ENCODE peak calls at places on chromosomes 5 and 9, in nine cellular contexts. D is MM.1S, U is small intestine, B is HCT116, O is breast epithelium, I is astrocyte, Y is ovary, N is cardiac muscle cell, A is H9. V is an unnamed sample. For H3K4me1, the result is how much of the 10 kb centered on the place peaks cover.

GRCh38 chr5:32222723-32223470 is 48.8 kb upstream of the GOLPH3 start:
- DNase-seq in I (no peak), Y (no peak), D (no peak), B (no peak), N (no peak), A (no peak), O (no peak), U (no peak), V (no peak)

GRCh38 chr9:137302176-137303030 is at the start of gene NRARP:
- DNase-seq in N (peak), A (peak), U (peak), B (peak), I (peak), O (peak), D (peak), Y (peak), V (peak)

GRCh38 chr5:43730832-43731342 is 127.9 kb downstream of the NNT start:
- DNase-seq in O (no peak), I (no peak), N (peak), U (no peak), D (no peak), A (no peak), B (no peak), Y (no peak), V (no peak)

GRCh38 chr9:99762470-99762869 is 59.2 kb upstream of the NR4A3 start:
- DNase-seq in U (no peak), O (no peak), N (no peak), A (no peak), Y (no peak), B (no peak), D (peak), I (no peak), V (no peak)

GRCh38 chr9:130421802-130422276 is 22.9 kb upstream of the ASS1 start:
- DNase-seq in B (no peak), I (peak), U (no peak), N (peak), D (no peak), O (no peak), Y (no peak), A (peak), V (no peak)

GRCh38 chr9:72313507-72313906 is 51.5 kb downstream of the ZFAND5 start:
- DNase-seq in N (no peak), I (no peak), U (peak), D (no peak), Y (no peak), B (no peak), O (no peak), A (no peak), V (no peak)

GRCh38 chr5:141084487-141084989 is 9.9 kb upstream of the PCDHB2 start:
- DNase-seq in D (peak), B (no peak), Y (peak), O (peak), A (peak), I (peak), U (no peak), N (peak), V (no peak)

GRCh38 chr5:161189452-161189851 is 337.4 kb upstream of the ATP10B start:
- DNase-seq in D (no peak), A (peak), B (no peak), U (no peak), I (no peak), N (no peak), Y (no peak), O (no peak), V (no peak)

GRCh38 chr5:138148811-138149210 is 9.6 kb upstream of the NME5 start:
- DNase-seq in O (no peak), D (no peak), A (no peak), I (peak), Y (no peak), U (peak), B (peak), N (peak), V (no peak)

GRCh38 chr5:50966986-50967385 is 300.5 kb downstream of the PARP8 start:
- DNase-seq in Y (no peak), A (no peak), B (no peak), I (no peak), D (no peak), O (no peak), U (peak), N (no peak), V (no peak)

GRCh38 chr5:170451764-170452365 is 52.0 kb upstream of the KCNIP1 start:
- DNase-seq in B (no peak), N (peak), Y (no peak), D (no peak), A (no peak), I (peak), U (no peak), O (no peak), V (no peak)

GRCh38 chr5:124528838-124529237 is 217.6 kb downstream of the ZNF608 start:
- DNase-seq in Y (no peak), B (no peak), A (no peak), D (no peak), O (no peak), I (peak), N (peak), U (no peak), V (no peak)

GRCh38 chr5:151094861-151095260 is 14.0 kb upstream of the TNIP1 start:
- DNase-seq in N (peak), B (no peak), I (no peak), O (no peak), U (peak), D (no peak), A (no peak), Y (no peak), V (peak)
- H3K27ac ChIP-seq in N (peak), B (no peak), I (peak), O (peak), U (peak), D (peak), A (no peak), Y (no peak), V (peak)

DNA sequence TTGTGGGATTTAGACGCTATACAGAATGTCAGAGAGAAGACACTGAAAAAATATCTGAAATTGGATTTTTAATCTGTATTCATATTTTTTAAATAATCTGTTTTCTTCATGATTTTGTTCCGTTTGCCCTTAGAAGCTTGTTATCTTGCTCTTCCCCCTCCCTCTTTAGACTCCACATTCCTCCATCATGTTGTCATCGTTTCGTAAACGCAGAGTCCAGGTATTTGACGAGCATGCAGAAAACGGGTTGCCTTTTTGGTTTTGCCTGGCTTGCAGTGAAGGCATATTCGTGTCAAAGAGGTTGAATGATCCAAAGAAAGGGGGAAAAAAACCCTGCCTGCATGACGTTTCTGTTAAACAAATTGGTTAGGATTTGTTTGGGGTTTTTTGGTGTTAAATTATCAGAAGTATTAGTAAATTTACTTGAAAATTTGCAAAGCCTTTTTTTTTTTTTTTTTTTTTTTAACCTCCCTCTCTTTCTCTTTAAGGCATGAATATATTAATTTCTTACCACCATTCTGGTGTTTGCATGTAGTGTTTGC is 2.9 kb downstream of the SPTAN1 start:
- DNase-seq in N (peak), I (peak), B (peak), A (peak), O (no peak), D (no peak), Y (no peak), U (peak), V (no peak)
- H3K4me1 ChIP-seq in N (under half), I (half or more), B (half or more), A (under half), O (under half), D (under half), Y (under half), U (under half), V (half or more)

DNA sequence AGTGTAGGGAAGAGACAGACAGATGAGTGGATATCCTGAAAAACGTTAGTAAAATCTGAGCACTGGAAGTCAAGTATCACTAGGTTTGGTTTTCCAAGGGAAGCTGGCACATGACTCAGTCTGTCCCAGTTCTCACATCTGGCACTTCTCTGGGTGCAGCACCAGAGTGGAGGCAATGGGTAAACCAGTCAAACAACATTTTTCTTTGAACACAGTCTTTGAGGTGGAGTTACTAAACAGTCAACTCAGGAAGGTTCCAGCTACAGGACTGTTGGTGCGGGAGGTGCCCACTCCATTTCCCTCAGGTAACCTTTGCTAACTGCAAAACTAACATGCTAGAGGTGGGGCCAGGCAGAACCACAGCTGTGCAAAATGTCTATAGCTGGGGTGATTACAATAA is 301.4 kb upstream of the RFX3 start:
- DNase-seq in O (peak), I (no peak), D (no peak), Y (no peak), U (peak), B (peak), N (no peak), A (no peak), V (no peak)
- H3K27ac ChIP-seq in O (peak), I (no peak), D (no peak), Y (no peak), U (no peak), B (no peak), N (no peak), A (no peak), V (no peak)

DNA sequence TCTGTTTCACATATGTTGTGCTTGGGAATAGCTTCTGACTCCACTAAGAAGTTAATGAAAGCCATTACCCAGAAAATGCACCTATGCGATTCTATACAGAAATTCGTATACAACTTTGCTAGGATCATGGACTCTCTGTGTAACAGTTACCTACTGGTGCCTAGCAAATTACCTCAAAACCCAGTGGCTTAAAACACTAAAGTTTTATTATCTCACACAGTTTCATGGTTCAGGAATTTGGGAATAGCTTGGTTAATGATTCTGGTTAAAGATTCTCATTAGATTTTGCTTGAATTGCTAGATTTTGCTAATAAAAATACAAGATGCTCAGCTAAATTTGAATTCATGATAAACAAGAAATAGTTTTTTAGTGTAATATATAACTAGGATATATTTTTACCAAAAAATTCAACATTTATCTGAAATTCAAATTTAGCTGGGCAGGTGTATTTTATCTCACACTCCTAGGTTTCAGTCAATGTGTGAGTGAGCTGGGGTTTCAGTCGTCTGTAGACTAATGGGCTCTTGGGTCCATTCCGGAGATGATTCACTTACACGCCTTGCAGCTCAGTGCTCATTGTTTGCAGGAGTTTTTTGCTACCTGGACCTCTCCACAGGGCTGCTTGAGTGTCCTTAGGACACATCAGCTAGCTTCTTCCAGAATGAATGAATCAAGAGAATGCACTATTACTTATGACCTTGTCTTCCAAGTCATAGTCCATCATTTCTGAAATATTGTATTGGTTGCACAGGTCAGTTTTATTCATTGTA is 75.1 kb downstream of the MROH2B start:
- DNase-seq in B (no peak), O (no peak), A (no peak), U (no peak), I (no peak), N (peak), D (no peak), Y (no peak), V (no peak)
- H3K4me1 ChIP-seq in B (under half), O (under half), A (under half), U (under half), I (under half), N (under half), D (under half), Y (under half), V (under half)

DNA sequence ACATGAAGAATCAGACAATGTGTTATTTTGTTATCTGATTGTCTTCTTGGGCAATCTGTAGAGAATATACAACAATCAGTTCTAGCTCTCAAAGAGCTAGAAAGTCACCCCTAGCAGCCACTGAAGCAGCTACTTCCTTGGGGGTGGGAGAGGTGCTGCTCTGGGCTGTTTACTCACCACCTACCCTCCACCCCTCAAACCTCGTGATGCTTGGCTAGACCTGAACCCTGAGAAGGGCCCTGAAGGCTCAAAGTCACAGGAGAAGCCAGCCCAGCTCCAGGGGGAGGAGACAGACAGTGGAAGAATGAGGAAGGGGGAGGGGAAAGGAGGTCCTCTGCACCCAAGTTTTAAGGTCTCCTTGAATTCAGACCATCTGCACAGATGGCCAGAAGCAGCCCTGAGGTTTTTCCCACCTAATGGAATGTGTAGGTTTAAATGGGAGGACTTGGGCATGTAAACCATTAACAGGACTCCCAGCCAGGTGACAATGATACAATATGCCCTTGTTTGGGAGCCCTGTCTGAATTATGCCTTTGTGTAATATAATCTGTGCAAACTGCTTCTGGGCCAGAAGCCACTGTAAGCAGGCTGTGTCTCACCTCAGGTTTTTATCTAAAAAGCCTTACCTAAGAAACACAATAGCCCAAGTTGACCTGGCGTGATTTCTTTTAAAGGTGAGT is 180.4 kb downstream of the PIK3R1 start:
- DNase-seq in U (peak), Y (no peak), B (no peak), O (no peak), D (no peak), I (no peak), A (no peak), N (no peak), V (no peak)
- H3K27ac ChIP-seq in U (no peak), Y (no peak), B (no peak), O (peak), D (no peak), I (no peak), A (no peak), N (no peak), V (no peak)

GRCh38 chr9:123089790-123090189 is 56.3 kb downstream of the GPR21 start:
- DNase-seq in Y (no peak), A (no peak), D (no peak), B (no peak), U (no peak), O (no peak), N (no peak), I (no peak), V (no peak)
- H3K4me1 ChIP-seq in Y (under half), A (under half), D (under half), B (under half), U (under half), O (under half), N (under half), I (under half), V (under half)

GRCh38 chr9:21854594-21854993 is 52.2 kb downstream of the MTAP start:
- DNase-seq in I (peak), N (peak), Y (no peak), U (peak), A (no peak), D (no peak), O (no peak), B (no peak), V (no peak)

GRCh38 chr9:21853414-21853813 is 51.0 kb downstream of the MTAP start:
- DNase-seq in A (no peak), U (peak), N (no peak), D (no peak), B (no peak), Y (no peak), O (no peak), I (no peak), V (no peak)

GRCh38 chr9:21854119-21854518 is 51.7 kb downstream of the MTAP start:
- DNase-seq in U (peak), D (no peak), B (no peak), O (no peak), Y (no peak), I (no peak), A (no peak), N (no peak), V (no peak)

GRCh38 chr9:21852751-21853150 is 50.3 kb downstream of the MTAP start:
- DNase-seq in N (no peak), B (no peak), Y (no peak), O (no peak), I (no peak), U (peak), D (no peak), A (no peak), V (no peak)

DNA sequence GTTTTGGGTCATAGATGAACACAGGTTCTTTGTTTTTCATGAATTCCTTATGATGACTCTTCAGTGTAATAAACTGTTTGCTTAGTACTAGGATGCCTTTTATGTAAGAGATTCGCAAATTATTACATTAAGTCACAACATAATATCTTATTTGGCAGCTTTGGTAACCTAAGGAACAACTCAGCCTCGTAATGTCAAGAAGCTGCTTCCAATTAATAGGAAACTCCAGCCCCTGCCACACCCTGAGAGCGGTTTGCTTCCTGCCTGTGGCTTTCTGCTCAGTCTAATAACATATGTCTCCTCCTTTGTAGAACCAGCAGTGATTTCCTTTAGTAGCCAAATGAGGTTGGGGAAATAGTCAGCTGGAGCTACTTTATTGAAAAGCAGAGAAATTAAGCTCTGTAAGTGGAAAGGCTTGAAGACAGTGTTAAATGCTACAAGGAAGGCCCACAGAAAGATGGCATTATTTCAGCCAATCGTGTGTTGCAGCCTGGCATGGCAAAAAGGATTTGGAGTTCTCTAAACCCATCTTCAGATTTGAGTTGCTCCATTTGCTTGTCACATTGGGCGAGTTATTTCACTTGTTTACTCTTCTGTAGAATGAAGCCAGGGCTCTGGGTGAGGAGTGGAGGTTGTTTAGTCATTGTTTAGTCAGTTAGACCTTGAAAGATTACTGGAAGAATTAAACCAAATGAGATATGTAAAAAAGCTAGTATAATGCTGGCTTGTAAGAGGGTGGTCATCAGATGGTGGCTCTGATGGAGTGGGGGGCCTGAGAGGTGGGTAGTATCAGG is 54.1 kb downstream of the MTAP start:
- DNase-seq in A (no peak), Y (no peak), D (no peak), N (no peak), I (no peak), U (peak), O (no peak), B (no peak), V (no peak)
- H3K27ac ChIP-seq in A (no peak), Y (no peak), D (no peak), N (no peak), I (no peak), U (no peak), O (no peak), B (no peak), V (no peak)

GRCh38 chr5:78501411-78502338 is 141.3 kb downstream of the SCAMP1 start:
- DNase-seq in N (no peak), I (peak), A (no peak), U (no peak), Y (no peak), O (no peak), D (no peak), B (no peak), V (no peak)
- H3K4me1 ChIP-seq in N (half or more), I (under half), A (under half), U (under half), Y (under half), O (under half), D (under half), B (under half), V (under half)

V was measured in Peyer's patch.